ENCODE peak calls at places on chromosomes 13 and 19, in nine cellular contexts. U is HTR-8/SVneo; M is NCI-H774; D is NK-92 treated with Interleukin-12 subunit alpha and Interleukin-12 subunit beta, amount 100 ng/mL, for 24 hours; T is substantia nigra; A is activated T-cell treated with anti-CD3 and anti-CD28 coated beads, Interleukin-2, amount 50 U/mL, for 72 hours; H is AG10803; L is heart left ventricle; N is lung. V is an unnamed sample.

GRCh38 chr13:44407891-44408290 is 34.3 kb downstream of the SERP2 start:
- DNase-seq in U (no peak), M (no peak), D (no peak), T (no peak), A (no peak), H (no peak), L (no peak), N (no peak), V (no peak)

GRCh38 chr13:31374682-31375081 is 174.9 kb downstream of the B3GLCT start:
- DNase-seq in U (no peak), M (no peak), D (no peak), T (no peak), A (no peak), H (no peak), L (no peak), N (no peak), V (no peak)

GRCh38 chr13:31943591-31943990 is 88.0 kb upstream of the FRY start:
- DNase-seq in U (no peak), M (no peak), D (no peak), T (no peak), A (no peak), H (peak), L (no peak), N (no peak), V (no peak)

GRCh38 chr13:82370306-82370705 is 1512.0 kb downstream of the SLITRK1 start:
- DNase-seq in U (peak), M (no peak), D (no peak), T (no peak), A (no peak), H (no peak), L (no peak), N (no peak), V (no peak)

GRCh38 chr13:42878721-42879120 is 97.3 kb downstream of the FAM216B start:
- DNase-seq in U (no peak), M (no peak), D (no peak), T (no peak), A (no peak), H (peak), L (no peak), N (no peak), V (no peak)

GRCh38 chr19:45769821-45770191 is 754 bp upstream of the SIX5 start:
- DNase-seq in U (no peak), M (no peak), D (peak), T (peak), A (peak), H (peak), L (peak), N (no peak), V (peak)

GRCh38 chr13:82962422-82962821 is 919.9 kb downstream of the SLITRK1 start:
- DNase-seq in U (no peak), M (no peak), D (no peak), T (no peak), A (no peak), H (no peak), L (no peak), N (no peak), V (no peak)

GRCh38 chr13:67095621-67096020 is 134.5 kb downstream of the PCDH9 start:
- DNase-seq in U (no peak), M (no peak), D (no peak), T (no peak), A (no peak), H (no peak), L (no peak), N (no peak), V (no peak)

GRCh38 chr13:106561551-106562170 is 6.3 kb downstream of the ARGLU1 start:
- DNase-seq in U (no peak), M (no peak), D (no peak), T (no peak), A (peak), H (no peak), L (peak), N (no peak), V (no peak)

GRCh38 chr19:53824134-53824611 is at the start of gene NLRP12:
- DNase-seq in U (no peak), M (no peak), D (no peak), T (no peak), A (no peak), H (no peak), L (peak), N (peak), V (no peak)

GRCh38 chr19:5035817-5036732 is 67.2 kb downstream of the KDM4B start:
- DNase-seq in U (no peak), M (no peak), D (no peak), T (no peak), A (no peak), H (no peak), L (no peak), N (no peak), V (no peak)

GRCh38 chr13:95485045-95485517 is 67.4 kb upstream of the CLDN10 start:
- DNase-seq in U (no peak), M (no peak), D (peak), T (no peak), A (no peak), H (no peak), L (no peak), N (no peak), V (no peak)

GRCh38 chr13:97245011-97245410 is 22.9 kb downstream of the MBNL2 start:
- DNase-seq in U (no peak), M (no peak), D (no peak), T (no peak), A (no peak), H (no peak), L (no peak), N (no peak), V (no peak)

GRCh38 chr13:34914416-34914815 is 27.7 kb upstream of the NBEA start:
- DNase-seq in U (no peak), M (no peak), D (no peak), T (no peak), A (no peak), H (no peak), L (no peak), N (no peak), V (no peak)

GRCh38 chr19:38384209-38385027 is 3.4 kb downstream of the GGN start:
- DNase-seq in U (no peak), M (no peak), D (no peak), T (no peak), A (no peak), H (no peak), L (no peak), N (no peak), V (no peak)

GRCh38 chr19:44055870-44056269 is 4.0 kb downstream of the ZNF223 start:
- DNase-seq in U (no peak), M (no peak), D (no peak), T (no peak), A (no peak), H (no peak), L (no peak), N (no peak), V (no peak)

GRCh38 chr19:38152461-38153379 is 71.3 kb downstream of the DPF1 start:
- DNase-seq in U (no peak), M (no peak), D (no peak), T (no peak), A (no peak), H (no peak), L (peak), N (no peak), V (no peak)

GRCh38 chr13:48400820-48401219 is 12.1 kb downstream of the LPAR6 start:
- DNase-seq in U (peak), M (no peak), D (no peak), T (no peak), A (no peak), H (peak), L (no peak), N (no peak), V (no peak)